ENCODE peak calls at places on chromosomes 3 and 15, in four cellular contexts. One of them, this sample, is unnamed.

GRCh38 chr15:35746121-35746520 is 200.2 kb upstream of the DPH6 start:
- DNase-seq in stimulated activated CD4-positive, alpha-beta T cell treated with anti-CD3 and anti-CD28 coated beads, Interleukin-2, amount 100 ng/mL, for 24 hours: no peak
- DNase-seq in activated T-helper 1 cell treated with anti-CD3 and anti-CD28 coated beads, Interleukin-12 subunit alpha, Interleukin-12 subunit beta, Interleukin-2, Interleukin-4 antibody, amounts not matched to agents 30 ng/mL and 10 ng/mL and 1 ng/mL, durations not matched to agents 14 hours and 24 hours and 36 hours: no peak
- DNase-seq in adipocyte: no peak
- DNase-seq in this sample: no peak

GRCh38 chr3:11244131-11244677 is 28.0 kb upstream of the ATG7 start:
- DNase-seq in activated T-helper 1 cell treated with anti-CD3 and anti-CD28 coated beads, Interleukin-12 subunit alpha, Interleukin-12 subunit beta, Interleukin-2, Interleukin-4 antibody, amounts not matched to agents 30 ng/mL and 10 ng/mL and 1 ng/mL, durations not matched to agents 14 hours and 24 hours and 36 hours: no peak
- DNase-seq in adipocyte: peak
- DNase-seq in stimulated activated CD4-positive, alpha-beta T cell treated with anti-CD3 and anti-CD28 coated beads, Interleukin-2, amount 100 ng/mL, for 24 hours: no peak
- DNase-seq in this sample: no peak

GRCh38 chr3:89079944-89080343 is 27.5 kb upstream of the EPHA3 start:
- DNase-seq in activated T-helper 1 cell treated with anti-CD3 and anti-CD28 coated beads, Interleukin-12 subunit alpha, Interleukin-12 subunit beta, Interleukin-2, Interleukin-4 antibody, amounts not matched to agents 30 ng/mL and 10 ng/mL and 1 ng/mL, durations not matched to agents 14 hours and 24 hours and 36 hours: no peak
- DNase-seq in adipocyte: no peak
- DNase-seq in stimulated activated CD4-positive, alpha-beta T cell treated with anti-CD3 and anti-CD28 coated beads, Interleukin-2, amount 100 ng/mL, for 24 hours: no peak
- DNase-seq in this sample: no peak

GRCh38 chr15:41735033-41735432 is 39.3 kb upstream of the MAPKBP1 start:
- DNase-seq in stimulated activated CD4-positive, alpha-beta T cell treated with anti-CD3 and anti-CD28 coated beads, Interleukin-2, amount 100 ng/mL, for 24 hours: no peak
- DNase-seq in adipocyte: no peak
- DNase-seq in activated T-helper 1 cell treated with anti-CD3 and anti-CD28 coated beads, Interleukin-12 subunit alpha, Interleukin-12 subunit beta, Interleukin-2, Interleukin-4 antibody, amounts not matched to agents 30 ng/mL and 10 ng/mL and 1 ng/mL, durations not matched to agents 14 hours and 24 hours and 36 hours: no peak
- DNase-seq in this sample: no peak

GRCh38 chr15:45263854-45264253 is 11.8 kb downstream of the SLC28A2 start:
- DNase-seq in stimulated activated CD4-positive, alpha-beta T cell treated with anti-CD3 and anti-CD28 coated beads, Interleukin-2, amount 100 ng/mL, for 24 hours: no peak
- DNase-seq in activated T-helper 1 cell treated with anti-CD3 and anti-CD28 coated beads, Interleukin-12 subunit alpha, Interleukin-12 subunit beta, Interleukin-2, Interleukin-4 antibody, amounts not matched to agents 30 ng/mL and 10 ng/mL and 1 ng/mL, durations not matched to agents 14 hours and 24 hours and 36 hours: no peak
- DNase-seq in adipocyte: no peak
- DNase-seq in this sample: no peak

GRCh38 chr3:126972866-126973265 is 10.0 kb upstream of the PLXNA1 start:
- DNase-seq in stimulated activated CD4-positive, alpha-beta T cell treated with anti-CD3 and anti-CD28 coated beads, Interleukin-2, amount 100 ng/mL, for 24 hours: no peak
- DNase-seq in adipocyte: no peak
- DNase-seq in activated T-helper 1 cell treated with anti-CD3 and anti-CD28 coated beads, Interleukin-12 subunit alpha, Interleukin-12 subunit beta, Interleukin-2, Interleukin-4 antibody, amounts not matched to agents 30 ng/mL and 10 ng/mL and 1 ng/mL, durations not matched to agents 14 hours and 24 hours and 36 hours: no peak
- DNase-seq in this sample: no peak

GRCh38 chr15:91936182-91936775 is 82.8 kb downstream of the SLCO3A1 start:
- DNase-seq in adipocyte: peak
- DNase-seq in stimulated activated CD4-positive, alpha-beta T cell treated with anti-CD3 and anti-CD28 coated beads, Interleukin-2, amount 100 ng/mL, for 24 hours: no peak
- DNase-seq in activated T-helper 1 cell treated with anti-CD3 and anti-CD28 coated beads, Interleukin-12 subunit alpha, Interleukin-12 subunit beta, Interleukin-2, Interleukin-4 antibody, amounts not matched to agents 30 ng/mL and 10 ng/mL and 1 ng/mL, durations not matched to agents 14 hours and 24 hours and 36 hours: no peak
- DNase-seq in this sample: no peak

GRCh38 chr3:54146383-54147239 is 24.3 kb downstream of the CACNA2D3 start:
- DNase-seq in activated T-helper 1 cell treated with anti-CD3 and anti-CD28 coated beads, Interleukin-12 subunit alpha, Interleukin-12 subunit beta, Interleukin-2, Interleukin-4 antibody, amounts not matched to agents 30 ng/mL and 10 ng/mL and 1 ng/mL, durations not matched to agents 14 hours and 24 hours and 36 hours: no peak
- DNase-seq in stimulated activated CD4-positive, alpha-beta T cell treated with anti-CD3 and anti-CD28 coated beads, Interleukin-2, amount 100 ng/mL, for 24 hours: no peak
- DNase-seq in adipocyte: peak
- DNase-seq in this sample: no peak

GRCh38 chr3:116038968-116039950 is 406.0 kb downstream of the LSAMP start:
- DNase-seq in adipocyte: peak
- DNase-seq in stimulated activated CD4-positive, alpha-beta T cell treated with anti-CD3 and anti-CD28 coated beads, Interleukin-2, amount 100 ng/mL, for 24 hours: no peak
- DNase-seq in activated T-helper 1 cell treated with anti-CD3 and anti-CD28 coated beads, Interleukin-12 subunit alpha, Interleukin-12 subunit beta, Interleukin-2, Interleukin-4 antibody, amounts not matched to agents 30 ng/mL and 10 ng/mL and 1 ng/mL, durations not matched to agents 14 hours and 24 hours and 36 hours: no peak
- DNase-seq in this sample: no peak

GRCh38 chr3:2856062-2856792 is 253.9 kb downstream of the IL5RA start:
- DNase-seq in adipocyte: no peak
- DNase-seq in activated T-helper 1 cell treated with anti-CD3 and anti-CD28 coated beads, Interleukin-12 subunit alpha, Interleukin-12 subunit beta, Interleukin-2, Interleukin-4 antibody, amounts not matched to agents 30 ng/mL and 10 ng/mL and 1 ng/mL, durations not matched to agents 14 hours and 24 hours and 36 hours: no peak
- DNase-seq in stimulated activated CD4-positive, alpha-beta T cell treated with anti-CD3 and anti-CD28 coated beads, Interleukin-2, amount 100 ng/mL, for 24 hours: no peak
- DNase-seq in this sample: no peak

GRCh38 chr15:33448961-33449611 is 138.3 kb downstream of the RYR3 start:
- DNase-seq in stimulated activated CD4-positive, alpha-beta T cell treated with anti-CD3 and anti-CD28 coated beads, Interleukin-2, amount 100 ng/mL, for 24 hours: no peak
- DNase-seq in adipocyte: no peak
- DNase-seq in activated T-helper 1 cell treated with anti-CD3 and anti-CD28 coated beads, Interleukin-12 subunit alpha, Interleukin-12 subunit beta, Interleukin-2, Interleukin-4 antibody, amounts not matched to agents 30 ng/mL and 10 ng/mL and 1 ng/mL, durations not matched to agents 14 hours and 24 hours and 36 hours: no peak
- DNase-seq in this sample: no peak

GRCh38 chr3:197297020-197297419 is 1.4 kb downstream of the DLG1 start:
- DNase-seq in stimulated activated CD4-positive, alpha-beta T cell treated with anti-CD3 and anti-CD28 coated beads, Interleukin-2, amount 100 ng/mL, for 24 hours: no peak
- DNase-seq in activated T-helper 1 cell treated with anti-CD3 and anti-CD28 coated beads, Interleukin-12 subunit alpha, Interleukin-12 subunit beta, Interleukin-2, Interleukin-4 antibody, amounts not matched to agents 30 ng/mL and 10 ng/mL and 1 ng/mL, durations not matched to agents 14 hours and 24 hours and 36 hours: no peak
- DNase-seq in adipocyte: peak
- DNase-seq in this sample: no peak

GRCh38 chr15:75208501-75209288 is 7.0 kb downstream of the C15orf39 start:
- DNase-seq in adipocyte: no peak
- DNase-seq in stimulated activated CD4-positive, alpha-beta T cell treated with anti-CD3 and anti-CD28 coated beads, Interleukin-2, amount 100 ng/mL, for 24 hours: no peak
- DNase-seq in activated T-helper 1 cell treated with anti-CD3 and anti-CD28 coated beads, Interleukin-12 subunit alpha, Interleukin-12 subunit beta, Interleukin-2, Interleukin-4 antibody, amounts not matched to agents 30 ng/mL and 10 ng/mL and 1 ng/mL, durations not matched to agents 14 hours and 24 hours and 36 hours: no peak
- DNase-seq in this sample: no peak

GRCh38 chr3:58585005-58585786 is 8.0 kb upstream of the FAM107A start:
- DNase-seq in activated T-helper 1 cell treated with anti-CD3 and anti-CD28 coated beads, Interleukin-12 subunit alpha, Interleukin-12 subunit beta, Interleukin-2, Interleukin-4 antibody, amounts not matched to agents 30 ng/mL and 10 ng/mL and 1 ng/mL, durations not matched to agents 14 hours and 24 hours and 36 hours: peak
- DNase-seq in stimulated activated CD4-positive, alpha-beta T cell treated with anti-CD3 and anti-CD28 coated beads, Interleukin-2, amount 100 ng/mL, for 24 hours: peak
- DNase-seq in adipocyte: peak
- DNase-seq in this sample: peak

GRCh38 chr3:160401301-160402095 is 2.0 kb downstream of the SMC4 start:
- DNase-seq in activated T-helper 1 cell treated with anti-CD3 and anti-CD28 coated beads, Interleukin-12 subunit alpha, Interleukin-12 subunit beta, Interleukin-2, Interleukin-4 antibody, amounts not matched to agents 30 ng/mL and 10 ng/mL and 1 ng/mL, durations not matched to agents 14 hours and 24 hours and 36 hours: no peak
- DNase-seq in stimulated activated CD4-positive, alpha-beta T cell treated with anti-CD3 and anti-CD28 coated beads, Interleukin-2, amount 100 ng/mL, for 24 hours: no peak
- DNase-seq in adipocyte: peak
- DNase-seq in this sample: no peak

GRCh38 chr3:25397150-25397549 is 30.9 kb upstream of the RARB start:
- DNase-seq in stimulated activated CD4-positive, alpha-beta T cell treated with anti-CD3 and anti-CD28 coated beads, Interleukin-2, amount 100 ng/mL, for 24 hours: no peak
- DNase-seq in adipocyte: no peak
- DNase-seq in activated T-helper 1 cell treated with anti-CD3 and anti-CD28 coated beads, Interleukin-12 subunit alpha, Interleukin-12 subunit beta, Interleukin-2, Interleukin-4 antibody, amounts not matched to agents 30 ng/mL and 10 ng/mL and 1 ng/mL, durations not matched to agents 14 hours and 24 hours and 36 hours: no peak
- DNase-seq in this sample: no peak

GRCh38 chr3:48863122-48863521 is 15.4 kb upstream of the PRKAR2A start:
- DNase-seq in stimulated activated CD4-positive, alpha-beta T cell treated with anti-CD3 and anti-CD28 coated beads, Interleukin-2, amount 100 ng/mL, for 24 hours: no peak
- DNase-seq in adipocyte: no peak
- DNase-seq in activated T-helper 1 cell treated with anti-CD3 and anti-CD28 coated beads, Interleukin-12 subunit alpha, Interleukin-12 subunit beta, Interleukin-2, Interleukin-4 antibody, amounts not matched to agents 30 ng/mL and 10 ng/mL and 1 ng/mL, durations not matched to agents 14 hours and 24 hours and 36 hours: no peak
- DNase-seq in this sample: no peak

GRCh38 chr3:55245391-55245790 is 241.7 kb downstream of the WNT5A start:
- DNase-seq in adipocyte: no peak
- DNase-seq in stimulated activated CD4-positive, alpha-beta T cell treated with anti-CD3 and anti-CD28 coated beads, Interleukin-2, amount 100 ng/mL, for 24 hours: no peak
- DNase-seq in activated T-helper 1 cell treated with anti-CD3 and anti-CD28 coated beads, Interleukin-12 subunit alpha, Interleukin-12 subunit beta, Interleukin-2, Interleukin-4 antibody, amounts not matched to agents 30 ng/mL and 10 ng/mL and 1 ng/mL, durations not matched to agents 14 hours and 24 hours and 36 hours: no peak
- DNase-seq in this sample: no peak

GRCh38 chr3:184022323-184022722 is 4.6 kb upstream of the ABCC5 start:
- DNase-seq in activated T-helper 1 cell treated with anti-CD3 and anti-CD28 coated beads, Interleukin-12 subunit alpha, Interleukin-12 subunit beta, Interleukin-2, Interleukin-4 antibody, amounts not matched to agents 30 ng/mL and 10 ng/mL and 1 ng/mL, durations not matched to agents 14 hours and 24 hours and 36 hours: no peak
- DNase-seq in adipocyte: no peak
- DNase-seq in stimulated activated CD4-positive, alpha-beta T cell treated with anti-CD3 and anti-CD28 coated beads, Interleukin-2, amount 100 ng/mL, for 24 hours: no peak
- DNase-seq in this sample: no peak

GRCh38 chr3:48433472-48434118 is 3.7 kb upstream of the PLXNB1 start:
- DNase-seq in activated T-helper 1 cell treated with anti-CD3 and anti-CD28 coated beads, Interleukin-12 subunit alpha, Interleukin-12 subunit beta, Interleukin-2, Interleukin-4 antibody, amounts not matched to agents 30 ng/mL and 10 ng/mL and 1 ng/mL, durations not matched to agents 14 hours and 24 hours and 36 hours: no peak
- DNase-seq in stimulated activated CD4-positive, alpha-beta T cell treated with anti-CD3 and anti-CD28 coated beads, Interleukin-2, amount 100 ng/mL, for 24 hours: no peak
- DNase-seq in adipocyte: no peak
- DNase-seq in this sample: no peak

GRCh38 chr15:27549796-27550195 is 549.3 kb downstream of the OCA2 start:
- DNase-seq in activated T-helper 1 cell treated with anti-CD3 and anti-CD28 coated beads, Interleukin-12 subunit alpha, Interleukin-12 subunit beta, Interleukin-2, Interleukin-4 antibody, amounts not matched to agents 30 ng/mL and 10 ng/mL and 1 ng/mL, durations not matched to agents 14 hours and 24 hours and 36 hours: no peak
- DNase-seq in adipocyte: no peak
- DNase-seq in stimulated activated CD4-positive, alpha-beta T cell treated with anti-CD3 and anti-CD28 coated beads, Interleukin-2, amount 100 ng/mL, for 24 hours: no peak
- DNase-seq in this sample: no peak

GRCh38 chr15:39310633-39311032 is 270.2 kb upstream of the THBS1 start:
- DNase-seq in stimulated activated CD4-positive, alpha-beta T cell treated with anti-CD3 and anti-CD28 coated beads, Interleukin-2, amount 100 ng/mL, for 24 hours: no peak
- DNase-seq in activated T-helper 1 cell treated with anti-CD3 and anti-CD28 coated beads, Interleukin-12 subunit alpha, Interleukin-12 subunit beta, Interleukin-2, Interleukin-4 antibody, amounts not matched to agents 30 ng/mL and 10 ng/mL and 1 ng/mL, durations not matched to agents 14 hours and 24 hours and 36 hours: no peak
- DNase-seq in adipocyte: no peak
- DNase-seq in this sample: no peak

GRCh38 chr3:174431717-174432116 is 427.4 kb upstream of the NAALADL2 start:
- DNase-seq in stimulated activated CD4-positive, alpha-beta T cell treated with anti-CD3 and anti-CD28 coated beads, Interleukin-2, amount 100 ng/mL, for 24 hours: no peak
- DNase-seq in activated T-helper 1 cell treated with anti-CD3 and anti-CD28 coated beads, Interleukin-12 subunit alpha, Interleukin-12 subunit beta, Interleukin-2, Interleukin-4 antibody, amounts not matched to agents 30 ng/mL and 10 ng/mL and 1 ng/mL, durations not matched to agents 14 hours and 24 hours and 36 hours: no peak
- DNase-seq in adipocyte: no peak
- DNase-seq in this sample: no peak

GRCh38 chr15:101003076-101003475 is 83.9 kb downstream of the LRRK1 start:
- DNase-seq in stimulated activated CD4-positive, alpha-beta T cell treated with anti-CD3 and anti-CD28 coated beads, Interleukin-2, amount 100 ng/mL, for 24 hours: no peak
- DNase-seq in adipocyte: no peak
- DNase-seq in activated T-helper 1 cell treated with anti-CD3 and anti-CD28 coated beads, Interleukin-12 subunit alpha, Interleukin-12 subunit beta, Interleukin-2, Interleukin-4 antibody, amounts not matched to agents 30 ng/mL and 10 ng/mL and 1 ng/mL, durations not matched to agents 14 hours and 24 hours and 36 hours: no peak
- DNase-seq in this sample: no peak

GRCh38 chr3:101518421-101518871 is 5.4 kb upstream of the SENP7 start:
- DNase-seq in adipocyte: no peak
- DNase-seq in stimulated activated CD4-positive, alpha-beta T cell treated with anti-CD3 and anti-CD28 coated beads, Interleukin-2, amount 100 ng/mL, for 24 hours: peak
- DNase-seq in activated T-helper 1 cell treated with anti-CD3 and anti-CD28 coated beads, Interleukin-12 subunit alpha, Interleukin-12 subunit beta, Interleukin-2, Interleukin-4 antibody, amounts not matched to agents 30 ng/mL and 10 ng/mL and 1 ng/mL, durations not matched to agents 14 hours and 24 hours and 36 hours: peak
- DNase-seq in this sample: peak

GRCh38 chr3:23739536-23739935 is 66.2 kb upstream of the UBE2E1 start:
- DNase-seq in adipocyte: peak
- DNase-seq in activated T-helper 1 cell treated with anti-CD3 and anti-CD28 coated beads, Interleukin-12 subunit alpha, Interleukin-12 subunit beta, Interleukin-2, Interleukin-4 antibody, amounts not matched to agents 30 ng/mL and 10 ng/mL and 1 ng/mL, durations not matched to agents 14 hours and 24 hours and 36 hours: no peak
- DNase-seq in stimulated activated CD4-positive, alpha-beta T cell treated with anti-CD3 and anti-CD28 coated beads, Interleukin-2, amount 100 ng/mL, for 24 hours: no peak
- DNase-seq in this sample: no peak

GRCh38 chr3:130709671-130710070 is 37.0 kb downstream of the PIK3R4 start:
- DNase-seq in stimulated activated CD4-positive, alpha-beta T cell treated with anti-CD3 and anti-CD28 coated beads, Interleukin-2, amount 100 ng/mL, for 24 hours: no peak
- DNase-seq in activated T-helper 1 cell treated with anti-CD3 and anti-CD28 coated beads, Interleukin-12 subunit alpha, Interleukin-12 subunit beta, Interleukin-2, Interleukin-4 antibody, amounts not matched to agents 30 ng/mL and 10 ng/mL and 1 ng/mL, durations not matched to agents 14 hours and 24 hours and 36 hours: no peak
- DNase-seq in adipocyte: peak
- DNase-seq in this sample: no peak

GRCh38 chr15:90315276-90315982 is 36.7 kb upstream of the ZNF774 start:
- DNase-seq in stimulated activated CD4-positive, alpha-beta T cell treated with anti-CD3 and anti-CD28 coated beads, Interleukin-2, amount 100 ng/mL, for 24 hours: no peak
- DNase-seq in activated T-helper 1 cell treated with anti-CD3 and anti-CD28 coated beads, Interleukin-12 subunit alpha, Interleukin-12 subunit beta, Interleukin-2, Interleukin-4 antibody, amounts not matched to agents 30 ng/mL and 10 ng/mL and 1 ng/mL, durations not matched to agents 14 hours and 24 hours and 36 hours: no peak
- DNase-seq in adipocyte: peak
- DNase-seq in this sample: no peak

GRCh38 chr15:40762919-40763800 is 708 bp upstream of the GCHFR start:
- DNase-seq in activated T-helper 1 cell treated with anti-CD3 and anti-CD28 coated beads, Interleukin-12 subunit alpha, Interleukin-12 subunit beta, Interleukin-2, Interleukin-4 antibody, amounts not matched to agents 30 ng/mL and 10 ng/mL and 1 ng/mL, durations not matched to agents 14 hours and 24 hours and 36 hours: no peak
- DNase-seq in adipocyte: peak
- DNase-seq in stimulated activated CD4-positive, alpha-beta T cell treated with anti-CD3 and anti-CD28 coated beads, Interleukin-2, amount 100 ng/mL, for 24 hours: peak
- DNase-seq in this sample: no peak

GRCh38 chr15:78620021-78620838 is 566 bp downstream of the CHRNA3 start:
- DNase-seq in activated T-helper 1 cell treated with anti-CD3 and anti-CD28 coated beads, Interleukin-12 subunit alpha, Interleukin-12 subunit beta, Interleukin-2, Interleukin-4 antibody, amounts not matched to agents 30 ng/mL and 10 ng/mL and 1 ng/mL, durations not matched to agents 14 hours and 24 hours and 36 hours: no peak
- DNase-seq in stimulated activated CD4-positive, alpha-beta T cell treated with anti-CD3 and anti-CD28 coated beads, Interleukin-2, amount 100 ng/mL, for 24 hours: no peak
- DNase-seq in adipocyte: peak
- DNase-seq in this sample: peak

GRCh38 chr15:70799667-70800450 is 36.5 kb upstream of the UACA start:
- DNase-seq in adipocyte: peak
- DNase-seq in stimulated activated CD4-positive, alpha-beta T cell treated with anti-CD3 and anti-CD28 coated beads, Interleukin-2, amount 100 ng/mL, for 24 hours: no peak
- DNase-seq in activated T-helper 1 cell treated with anti-CD3 and anti-CD28 coated beads, Interleukin-12 subunit alpha, Interleukin-12 subunit beta, Interleukin-2, Interleukin-4 antibody, amounts not matched to agents 30 ng/mL and 10 ng/mL and 1 ng/mL, durations not matched to agents 14 hours and 24 hours and 36 hours: no peak
- DNase-seq in this sample: no peak

GRCh38 chr3:16849240-16849639 is 35.5 kb upstream of the PLCL2 start:
- DNase-seq in stimulated activated CD4-positive, alpha-beta T cell treated with anti-CD3 and anti-CD28 coated beads, Interleukin-2, amount 100 ng/mL, for 24 hours: peak
- DNase-seq in adipocyte: peak
- DNase-seq in activated T-helper 1 cell treated with anti-CD3 and anti-CD28 coated beads, Interleukin-12 subunit alpha, Interleukin-12 subunit beta, Interleukin-2, Interleukin-4 antibody, amounts not matched to agents 30 ng/mL and 10 ng/mL and 1 ng/mL, durations not matched to agents 14 hours and 24 hours and 36 hours: peak
- DNase-seq in this sample: peak

GRCh38 chr15:78617131-78617915 is 3.5 kb downstream of the CHRNA3 start:
- DNase-seq in stimulated activated CD4-positive, alpha-beta T cell treated with anti-CD3 and anti-CD28 coated beads, Interleukin-2, amount 100 ng/mL, for 24 hours: no peak
- DNase-seq in adipocyte: peak
- DNase-seq in activated T-helper 1 cell treated with anti-CD3 and anti-CD28 coated beads, Interleukin-12 subunit alpha, Interleukin-12 subunit beta, Interleukin-2, Interleukin-4 antibody, amounts not matched to agents 30 ng/mL and 10 ng/mL and 1 ng/mL, durations not matched to agents 14 hours and 24 hours and 36 hours: no peak
- DNase-seq in this sample: peak

GRCh38 chr3:73637042-73637441 is 12.3 kb upstream of the PDZRN3 start:
- DNase-seq in stimulated activated CD4-positive, alpha-beta T cell treated with anti-CD3 and anti-CD28 coated beads, Interleukin-2, amount 100 ng/mL, for 24 hours: no peak
- DNase-seq in adipocyte: peak
- DNase-seq in activated T-helper 1 cell treated with anti-CD3 and anti-CD28 coated beads, Interleukin-12 subunit alpha, Interleukin-12 subunit beta, Interleukin-2, Interleukin-4 antibody, amounts not matched to agents 30 ng/mL and 10 ng/mL and 1 ng/mL, durations not matched to agents 14 hours and 24 hours and 36 hours: no peak
- DNase-seq in this sample: no peak

GRCh38 chr3:39208463-39209055 is 16.2 kb upstream of the XIRP1 start:
- DNase-seq in stimulated activated CD4-positive, alpha-beta T cell treated with anti-CD3 and anti-CD28 coated beads, Interleukin-2, amount 100 ng/mL, for 24 hours: peak
- DNase-seq in activated T-helper 1 cell treated with anti-CD3 and anti-CD28 coated beads, Interleukin-12 subunit alpha, Interleukin-12 subunit beta, Interleukin-2, Interleukin-4 antibody, amounts not matched to agents 30 ng/mL and 10 ng/mL and 1 ng/mL, durations not matched to agents 14 hours and 24 hours and 36 hours: no peak
- DNase-seq in adipocyte: peak
- DNase-seq in this sample: no peak

GRCh38 chr3:121167374-121168139 is 259.6 kb downstream of the STXBP5L start:
- DNase-seq in activated T-helper 1 cell treated with anti-CD3 and anti-CD28 coated beads, Interleukin-12 subunit alpha, Interleukin-12 subunit beta, Interleukin-2, Interleukin-4 antibody, amounts not matched to agents 30 ng/mL and 10 ng/mL and 1 ng/mL, durations not matched to agents 14 hours and 24 hours and 36 hours: no peak
- DNase-seq in adipocyte: no peak
- DNase-seq in stimulated activated CD4-positive, alpha-beta T cell treated with anti-CD3 and anti-CD28 coated beads, Interleukin-2, amount 100 ng/mL, for 24 hours: no peak
- DNase-seq in this sample: no peak

GRCh38 chr3:189355481-189356201 is 183.9 kb downstream of the TPRG1 start:
- DNase-seq in activated T-helper 1 cell treated with anti-CD3 and anti-CD28 coated beads, Interleukin-12 subunit alpha, Interleukin-12 subunit beta, Interleukin-2, Interleukin-4 antibody, amounts not matched to agents 30 ng/mL and 10 ng/mL and 1 ng/mL, durations not matched to agents 14 hours and 24 hours and 36 hours: peak
- DNase-seq in adipocyte: peak
- DNase-seq in stimulated activated CD4-positive, alpha-beta T cell treated with anti-CD3 and anti-CD28 coated beads, Interleukin-2, amount 100 ng/mL, for 24 hours: peak
- DNase-seq in this sample: no peak

This sample was measured in activated T-cell treated with anti-CD3 and anti-CD28 coated beads, Interleukin-2, amount 50 U/mL, for 24 hours.